ENCODE peak calls at places on chromosomes 5 and 9, in four cellular contexts. F is colonic mucosa; R is NCI-H2171 treated with DMSO at 0.1 percent for 48 hours; K is activated CD4-positive, alpha-beta T cell treated with anti-CD3 and anti-CD28 coated beads for 48 hours. S is an unnamed sample.

GRCh38 chr9:68678430-68678829 is 26.6 kb upstream of the PIP5K1B start:
- DNase-seq in K (peak), R (peak), F (no peak), S (peak)

GRCh38 chr5:1948663-1949191 is 66.0 kb upstream of the IRX4 start:
- DNase-seq in K (no peak), F (no peak), R (no peak), S (no peak)

GRCh38 chr5:33997331-33997983 is 10.4 kb downstream of the AMACR start:
- DNase-seq in R (peak), F (peak), K (peak), S (peak)

GRCh38 chr5:91443761-91444467 is 60.8 kb upstream of the ARRDC3 start:
- DNase-seq in F (no peak), R (no peak), K (no peak), S (no peak)

GRCh38 chr5:54743997-54744788 is 226.6 kb downstream of the SNX18 start:
- DNase-seq in K (peak), R (no peak), F (peak), S (no peak)

GRCh38 chr9:96305171-96305570 is 3.2 kb upstream of the HSD17B3 start:
- DNase-seq in K (no peak), F (no peak), R (no peak), S (no peak)

GRCh38 chr5:173429489-173430150 is 101.4 kb upstream of the STC2 start:
- DNase-seq in K (no peak), R (no peak), F (no peak), S (no peak)

GRCh38 chr5:77620404-77620803 is 18.1 kb downstream of the OTP start:
- DNase-seq in K (no peak), F (no peak), R (no peak), S (no peak)

GRCh38 chr5:43000198-43000840 is 39.8 kb downstream of the ANXA2R start:
- DNase-seq in K (no peak), R (no peak), F (no peak), S (no peak)

S was measured in NCI-H1694 treated with DMSO at 0.1 percent for 48 hours.